ENCODE peak calls at places on chromosomes 16 and 17, in six cellular contexts. X is AG10803, R is SW 1271, N is Daoy, T is NCI-H1092, J is neural crest cell. P is an unnamed sample.

GRCh38 chr17:40016692-40017000 is 1.4 kb downstream of the CSF3 start:
- DNase-seq in T (no peak), R (no peak), X (no peak), N (no peak), J (no peak), P (no peak)

GRCh38 chr17:37050905-37051304 is 102.2 kb downstream of the AATF start:
- DNase-seq in J (no peak), T (no peak), R (no peak), X (no peak), N (peak; percentile 29), P (peak; percentile 26)

GRCh38 chr16:2912330-2913199 is 834 bp downstream of the FLYWCH1 start:
- DNase-seq in J (no peak), R (peak; percentile 8), N (peak; percentile 44), T (no peak), X (peak; percentile 70), P (peak; percentile 63)

GRCh38 chr16:58236831-58237230 is 38.9 kb upstream of the CSNK2A2 start:
- DNase-seq in J (no peak), N (no peak), X (no peak), T (no peak), R (no peak), P (no peak)

GRCh38 chr16:79001156-79001997 is 599.2 kb downstream of the MAF start:
- DNase-seq in X (no peak), N (no peak), T (no peak), J (no peak), R (no peak), P (no peak)

GRCh38 chr16:70696952-70697600 is 11.2 kb upstream of the MTSS2 start:
- DNase-seq in R (no peak), N (no peak), X (no peak), T (no peak), J (no peak), P (no peak)

GRCh38 chr17:43816336-43817320 is 16.3 kb downstream of the MPP3 start:
- DNase-seq in J (no peak), N (no peak), R (no peak), T (no peak), X (no peak), P (no peak)

GRCh38 chr16:17469011-17469741 is 1.6 kb downstream of the XYLT1 start:
- DNase-seq in X (peak; percentile 80), J (no peak), R (no peak), T (no peak), N (peak; percentile 17), P (no peak)

GRCh38 chr17:62746941-62747340 is 61.2 kb downstream of the MARCHF10 start:
- DNase-seq in R (no peak), X (peak; percentile 79), N (no peak), T (no peak), J (no peak), P (no peak)

GRCh38 chr16:56269824-56270684 is 78.8 kb downstream of the GNAO1 start:
- DNase-seq in R (no peak), N (peak; percentile 70), T (peak; percentile 56), X (peak; percentile 84), J (no peak), P (peak; percentile 14)

GRCh38 chr17:9472094-9472493 is 103.5 kb downstream of the STX8 start:
- DNase-seq in J (no peak), X (peak; percentile 6), R (no peak), N (no peak), T (no peak), P (peak; percentile 35)

GRCh38 chr17:70609566-70609965 is 440.2 kb downstream of the KCNJ2 start:
- DNase-seq in R (no peak), T (no peak), N (no peak), J (no peak), X (no peak), P (no peak)

GRCh38 chr16:28573738-28574718 is 20.3 kb downstream of the SGF29 start:
- DNase-seq in T (no peak), X (no peak), J (no peak), N (no peak), R (no peak), P (no peak)

GRCh38 chr16:69917739-69918138 is 33.4 kb upstream of the CLEC18A start:
- DNase-seq in T (no peak), N (peak; percentile 91), R (peak; percentile 79), X (peak; percentile 95), J (no peak), P (peak; percentile 97)

GRCh38 chr16:24851700-24852099 is 5.9 kb downstream of the SLC5A11 start:
- DNase-seq in N (peak; percentile 64), J (no peak), T (no peak), X (no peak), R (no peak), P (peak; percentile 18)

GRCh38 chr17:80023261-80024205 is 12.1 kb downstream of the TBC1D16 start:
- DNase-seq in R (no peak), J (no peak), T (no peak), X (peak; percentile 5), N (no peak), P (no peak)

GRCh38 chr17:14792751-14793150 is 472.4 kb downstream of the PMP22 start:
- DNase-seq in R (no peak), N (peak; percentile 76), J (no peak), X (no peak), T (no peak), P (no peak)

GRCh38 chr17:78237403-78238012 is 6.1 kb downstream of the TMEM235 start:
- DNase-seq in X (no peak), T (no peak), J (no peak), N (peak; percentile 3), R (no peak), P (no peak)

GRCh38 chr16:74083582-74083981 is 213.0 kb upstream of the PSMD7 start:
- DNase-seq in R (no peak), N (no peak), X (no peak), J (no peak), T (no peak), P (no peak)

GRCh38 chr16:52770828-52771227 is 223.9 kb upstream of the TOX3 start:
- DNase-seq in X (no peak), T (no peak), N (no peak), J (no peak), R (no peak), P (no peak)

GRCh38 chr16:588639-588888 is 1.3 kb upstream of the RAB40C start:
- DNase-seq in R (peak; percentile 17), N (peak; percentile 50), T (peak; percentile 21), J (peak; percentile 48), X (peak; percentile 62), P (peak; percentile 56)

GRCh38 chr17:81814748-81815645 is 11.0 kb downstream of the GCGR start:
- DNase-seq in T (peak; percentile 50), J (no peak), X (no peak), N (peak; percentile 62), R (no peak), P (peak; percentile 87)

GRCh38 chr17:78739331-78739853 is 42.7 kb downstream of the CYTH1 start:
- DNase-seq in J (no peak), N (no peak), T (no peak), X (no peak), R (no peak), P (no peak)